ENCODE peak calls at places on chromosome 20, in nine cellular contexts. U, S, H, A, F, P, R, O and W are unnamed samples.

GRCh38 chr20:38317422-38317821 is 13.5 kb downstream of the BPI start:
- DNase-seq in U (no peak), S (no peak), H (no peak), A (no peak), F (no peak), P (no peak), R (no peak), O (no peak), W (no peak)

GRCh38 chr20:4011226-4011975 is 4.0 kb downstream of the RNF24 start:
- DNase-seq in U (no peak), S (no peak), H (no peak), A (no peak), F (no peak), P (no peak), R (no peak), O (no peak), W (no peak)

GRCh38 chr20:63534831-63535651 is 2.1 kb downstream of the PTK6 start:
- DNase-seq in U (no peak), S (no peak), H (peak), A (no peak), F (peak), P (no peak), R (peak), O (peak), W (peak)

GRCh38 chr20:8720089-8720488 is 348.8 kb upstream of the PLCB4 start:
- DNase-seq in U (no peak), S (no peak), H (no peak), A (no peak), F (no peak), P (no peak), R (no peak), O (no peak), W (no peak)

GRCh38 chr20:4053516-4053919 is 38.2 kb upstream of the RNF24 start:
- DNase-seq in U (no peak), S (no peak), H (no peak), A (no peak), F (no peak), P (no peak), R (peak), O (no peak), W (no peak)

GRCh38 chr20:15609956-15610355 is 963.3 kb downstream of the KIF16B start:
- DNase-seq in U (no peak), S (no peak), H (no peak), A (no peak), F (no peak), P (peak), R (no peak), O (no peak), W (no peak)

GRCh38 chr20:62860391-62860923 is 1.2 kb downstream of the TCFL5 start:
- DNase-seq in U (peak), S (no peak), H (no peak), A (no peak), F (no peak), P (no peak), R (no peak), O (peak), W (no peak)

GRCh38 chr20:59709636-59710035 is 105.3 kb downstream of the PHACTR3 start:
- DNase-seq in U (no peak), S (no peak), H (no peak), A (no peak), F (no peak), P (no peak), R (no peak), O (no peak), W (no peak)

GRCh38 chr20:23456416-23456815 is 3.7 kb upstream of the CST11 start:
- DNase-seq in U (no peak), S (no peak), H (no peak), A (no peak), F (no peak), P (no peak), R (no peak), O (no peak), W (no peak)

GRCh38 chr20:9503530-9504251 is 10.7 kb upstream of the LAMP5 start:
- DNase-seq in U (no peak), S (no peak), H (peak), A (no peak), F (no peak), P (peak), R (no peak), O (no peak), W (no peak)

GRCh38 chr20:3334156-3334943 is 73.1 kb downstream of the DNAAF9 start:
- DNase-seq in U (no peak), S (no peak), H (no peak), A (no peak), F (no peak), P (no peak), R (no peak), O (no peak), W (no peak)

GRCh38 chr20:46261456-46262253 is 46.6 kb downstream of the CDH22 start:
- DNase-seq in U (no peak), S (no peak), H (no peak), A (peak), F (no peak), P (no peak), R (no peak), O (no peak), W (no peak)

GRCh38 chr20:25238319-25239037 is 9.4 kb upstream of the PYGB start:
- DNase-seq in U (no peak), S (no peak), H (no peak), A (no peak), F (no peak), P (no peak), R (peak), O (peak), W (no peak)

GRCh38 chr20:17790308-17790707 is 90.5 kb downstream of the BANF2 start:
- DNase-seq in U (no peak), S (no peak), H (no peak), A (no peak), F (no peak), P (no peak), R (no peak), O (peak), W (no peak)

GRCh38 chr20:9532069-9532809 is 17.8 kb downstream of the LAMP5 start:
- DNase-seq in U (no peak), S (no peak), H (no peak), A (no peak), F (no peak), P (no peak), R (no peak), O (no peak), W (no peak)

GRCh38 chr20:11952621-11953020 is 34.9 kb downstream of the BTBD3 start:
- DNase-seq in U (no peak), S (no peak), H (no peak), A (no peak), F (no peak), P (no peak), R (no peak), O (no peak), W (no peak)

GRCh38 chr20:24672886-24673677 is 203.7 kb downstream of the SYNDIG1 start:
- DNase-seq in U (no peak), S (no peak), H (no peak), A (no peak), F (no peak), P (no peak), R (peak), O (peak), W (no peak)

GRCh38 chr20:3766832-3767433 is 620 bp downstream of the ADISSP start:
- DNase-seq in U (no peak), S (no peak), H (peak), A (no peak), F (peak), P (no peak), R (no peak), O (peak), W (no peak)

GRCh38 chr20:47066484-47067270 is 172.0 kb downstream of the EYA2 start:
- DNase-seq in U (no peak), S (no peak), H (no peak), A (no peak), F (no peak), P (no peak), R (no peak), O (no peak), W (no peak)

GRCh38 chr20:1623501-1624250 is 3.9 kb upstream of the SIRPB1 start:
- DNase-seq in U (no peak), S (no peak), H (no peak), A (no peak), F (no peak), P (no peak), R (no peak), O (no peak), W (no peak)